ENCODE peak calls at places on chromosomes 1 and 21, in five cellular contexts. C is tibial artery; P is activated CD4-positive, CD25-positive, alpha-beta regulatory T cell; Y is RKO; K is EL. J is an unnamed sample.

GRCh38 chr21:31136891-31137290 is 98.6 kb upstream of the KRTAP19-8 start:
- DNase-seq in C (no peak), P (no peak), Y (no peak), K (no peak), J (no peak)

GRCh38 chr1:11406845-11407244 is 72.1 kb upstream of the DISP3 start:
- DNase-seq in C (no peak), P (no peak), Y (no peak), K (no peak), J (no peak)

GRCh38 chr1:202966006-202966904 is 802 bp downstream of the CYB5R1 start:
- DNase-seq in C (no peak), P (no peak), Y (no peak), K (no peak), J (no peak)

GRCh38 chr21:15986277-15986676 is 256.5 kb downstream of the USP25 start:
- DNase-seq in C (no peak), P (no peak), Y (no peak), K (no peak), J (peak; percentile 81)

GRCh38 chr21:39837861-39838359 is 29.3 kb upstream of the PCP4 start:
- DNase-seq in C (no peak), P (no peak), Y (no peak), K (no peak), J (no peak)

GRCh38 chr21:16797530-16797929 is 715.3 kb upstream of the CXADR start:
- DNase-seq in C (no peak), P (no peak), Y (no peak), K (no peak), J (no peak)

GRCh38 chr1:186943891-186944686 is 115.3 kb downstream of the PLA2G4A start:
- DNase-seq in C (no peak), P (no peak), Y (no peak), K (no peak), J (peak; percentile 78)

GRCh38 chr1:58739851-58740466 is 40.1 kb upstream of the MYSM1 start:
- DNase-seq in C (no peak), P (no peak), Y (peak; percentile 80), K (peak; percentile 63), J (no peak)

GRCh38 chr1:43506233-43506632 is 24.4 kb upstream of the PTPRF start:
- DNase-seq in C (no peak), P (no peak), Y (no peak), K (no peak), J (no peak)

GRCh38 chr1:117128323-117129079 is 7.0 kb upstream of the TRIM45 start:
- DNase-seq in C (no peak), P (no peak), Y (peak; percentile 66), K (peak; percentile 56), J (peak; percentile 48)

GRCh38 chr1:112478314-112478713 is 30.5 kb upstream of the WNT2B start:
- DNase-seq in C (no peak), P (no peak), Y (no peak), K (no peak), J (no peak)

GRCh38 chr1:35962952-35963351 is 32.0 kb downstream of the AGO3 start:
- DNase-seq in C (no peak), P (no peak), Y (no peak), K (no peak), J (no peak)

GRCh38 chr1:157113116-157113515 is 13.5 kb upstream of the ETV3L start:
- DNase-seq in C (peak; percentile 53), P (no peak), Y (no peak), K (no peak), J (no peak)

GRCh38 chr1:180112979-180113650 is 41.6 kb upstream of the QSOX1 start:
- DNase-seq in C (no peak), P (no peak), Y (no peak), K (no peak), J (no peak)

GRCh38 chr21:44444286-44444931 is 10.9 kb upstream of the LRRC3 start:
- DNase-seq in C (peak; percentile 38), P (no peak), Y (no peak), K (no peak), J (no peak)

GRCh38 chr1:210377934-210378333 is 49.2 kb downstream of the HHAT start:
- DNase-seq in C (no peak), P (no peak), Y (no peak), K (peak; percentile 69), J (no peak)

GRCh38 chr1:56820755-56821461 is 1.7 kb upstream of the FYB2 start:
- DNase-seq in C (peak; percentile 79), P (peak; percentile 12), Y (peak; percentile 66), K (peak; percentile 82), J (no peak)

GRCh38 chr1:79457825-79458224 is 451.3 kb upstream of the ADGRL4 start:
- DNase-seq in C (no peak), P (no peak), Y (no peak), K (no peak), J (no peak)

GRCh38 chr1:48938975-48939374 is 162.3 kb upstream of the BEND5 start:
- DNase-seq in C (no peak), P (no peak), Y (no peak), K (no peak), J (no peak)

J was measured in glomerular endothelial cell.